ENCODE peak calls at places on chromosomes 16 and 17, in six cellular contexts. One of them, this sample, is unnamed.

GRCh38 chr16:77807071-77807470 is 18.7 kb downstream of the VAT1L start:
- DNase-seq in A549: no peak
- DNase-seq in NB4: peak; percentile 34
- DNase-seq in K562: no peak
- DNase-seq in GM12878: no peak
- DNase-seq in HepG2: no peak
- DNase-seq in this sample: no peak

GRCh38 chr17:14904406-14904805 is 360.7 kb downstream of the PMP22 start:
- DNase-seq in A549: no peak
- DNase-seq in NB4: no peak
- DNase-seq in K562: no peak
- DNase-seq in GM12878: no peak
- DNase-seq in HepG2: no peak
- DNase-seq in this sample: no peak

GRCh38 chr17:7355053-7355452 is at the start of gene TMEM95:
- DNase-seq in A549: no peak
- DNase-seq in NB4: no peak
- DNase-seq in K562: no peak
- DNase-seq in GM12878: no peak
- DNase-seq in HepG2: no peak
- DNase-seq in this sample: no peak

GRCh38 chr16:887846-888245 is 82.9 kb downstream of the LMF1 start:
- DNase-seq in A549: no peak
- DNase-seq in NB4: no peak
- DNase-seq in K562: no peak
- DNase-seq in GM12878: no peak
- DNase-seq in HepG2: no peak
- DNase-seq in this sample: no peak

GRCh38 chr16:1535391-1536291 is 2.2 kb downstream of the TMEM204 start:
- DNase-seq in A549: no peak
- DNase-seq in NB4: no peak
- DNase-seq in K562: peak; percentile 53
- DNase-seq in GM12878: no peak
- DNase-seq in HepG2: no peak
- DNase-seq in this sample: no peak

GRCh38 chr17:75430159-75430748 is 24.8 kb upstream of the GRB2 start:
- DNase-seq in A549: peak; percentile 91
- DNase-seq in NB4: no peak
- DNase-seq in K562: no peak
- DNase-seq in GM12878: no peak
- DNase-seq in HepG2: peak; percentile 90
- DNase-seq in this sample: no peak

GRCh38 chr16:15509593-15510520 is 75.5 kb downstream of the BMERB1 start:
- DNase-seq in A549: no peak
- DNase-seq in NB4: peak; percentile 98
- DNase-seq in K562: no peak
- DNase-seq in GM12878: no peak
- DNase-seq in HepG2: no peak
- DNase-seq in this sample: no peak

GRCh38 chr16:27700596-27700995 is 150.7 kb downstream of the KATNIP start:
- DNase-seq in A549: no peak
- DNase-seq in NB4: no peak
- DNase-seq in K562: no peak
- DNase-seq in GM12878: no peak
- DNase-seq in HepG2: no peak
- DNase-seq in this sample: no peak

GRCh38 chr17:80320496-80320895 is 59.8 kb downstream of the RNF213 start:
- DNase-seq in A549: no peak
- DNase-seq in NB4: no peak
- DNase-seq in K562: no peak
- DNase-seq in GM12878: no peak
- DNase-seq in HepG2: no peak
- DNase-seq in this sample: no peak

GRCh38 chr17:7330099-7331015 is 1.2 kb upstream of the NEURL4 start:
- DNase-seq in A549: peak; percentile 100
- DNase-seq in NB4: peak; percentile 79
- DNase-seq in K562: peak; percentile 80
- DNase-seq in GM12878: no peak
- DNase-seq in HepG2: peak; percentile 76
- DNase-seq in this sample: no peak

GRCh38 chr17:75091855-75092327 is 4.1 kb downstream of the SLC16A5 start:
- DNase-seq in A549: no peak
- DNase-seq in NB4: no peak
- DNase-seq in K562: peak; percentile 70
- DNase-seq in GM12878: no peak
- DNase-seq in HepG2: no peak
- DNase-seq in this sample: no peak

GRCh38 chr17:39753514-39754160 is 15.9 kb downstream of the GRB7 start:
- DNase-seq in A549: no peak
- DNase-seq in NB4: peak; percentile 93
- DNase-seq in K562: peak; percentile 84
- DNase-seq in GM12878: no peak
- DNase-seq in HepG2: no peak
- DNase-seq in this sample: no peak
- TF ChIP-seq MYC in A549: no peak
- TF ChIP-seq MYC in NB4: no peak
- TF ChIP-seq MYC in K562: no peak
- TF ChIP-seq MYC in GM12878: peak; percentile 40
- TF ChIP-seq MYC in HepG2: no peak
- TF ChIP-seq MYC in this sample: no peak

GRCh38 chr16:61148930-61149329 is 887.3 kb downstream of the CDH8 start:
- DNase-seq in A549: no peak
- DNase-seq in NB4: peak; percentile 37
- DNase-seq in K562: no peak
- DNase-seq in GM12878: no peak
- DNase-seq in HepG2: peak; percentile 7
- DNase-seq in this sample: no peak
- TF ChIP-seq MYC in A549: no peak
- TF ChIP-seq MYC in NB4: no peak
- TF ChIP-seq MYC in K562: no peak
- TF ChIP-seq MYC in GM12878: no peak
- TF ChIP-seq MYC in HepG2: no peak
- TF ChIP-seq MYC in this sample: no peak

GRCh38 chr17:76682306-76682705 is 28.5 kb downstream of the MXRA7 start:
- DNase-seq in A549: no peak
- DNase-seq in NB4: no peak
- DNase-seq in K562: no peak
- DNase-seq in GM12878: no peak
- DNase-seq in HepG2: no peak
- DNase-seq in this sample: no peak
- TF ChIP-seq MYC in A549: no peak
- TF ChIP-seq MYC in NB4: no peak
- TF ChIP-seq MYC in K562: no peak
- TF ChIP-seq MYC in GM12878: no peak
- TF ChIP-seq MYC in HepG2: no peak
- TF ChIP-seq MYC in this sample: no peak

GRCh38 chr16:68064791-68065365 is 20.3 kb upstream of the NFATC3 start:
- DNase-seq in A549: peak; percentile 87
- DNase-seq in NB4: peak; percentile 80
- DNase-seq in K562: peak; percentile 88
- DNase-seq in GM12878: no peak
- DNase-seq in HepG2: peak; percentile 61
- DNase-seq in this sample: peak; percentile 77
- TF ChIP-seq MYC in A549: no peak
- TF ChIP-seq MYC in NB4: no peak
- TF ChIP-seq MYC in K562: no peak
- TF ChIP-seq MYC in GM12878: no peak
- TF ChIP-seq MYC in HepG2: peak; percentile 21
- TF ChIP-seq MYC in this sample: no peak

GRCh38 chr16:89164436-89164835 is 7.1 kb upstream of the CDH15 start:
- DNase-seq in A549: no peak
- DNase-seq in NB4: no peak
- DNase-seq in K562: peak; percentile 49
- DNase-seq in GM12878: no peak
- DNase-seq in HepG2: no peak
- DNase-seq in this sample: no peak
- TF ChIP-seq MYC in A549: no peak
- TF ChIP-seq MYC in NB4: no peak
- TF ChIP-seq MYC in K562: no peak
- TF ChIP-seq MYC in GM12878: no peak
- TF ChIP-seq MYC in HepG2: no peak
- TF ChIP-seq MYC in this sample: no peak

DNA sequence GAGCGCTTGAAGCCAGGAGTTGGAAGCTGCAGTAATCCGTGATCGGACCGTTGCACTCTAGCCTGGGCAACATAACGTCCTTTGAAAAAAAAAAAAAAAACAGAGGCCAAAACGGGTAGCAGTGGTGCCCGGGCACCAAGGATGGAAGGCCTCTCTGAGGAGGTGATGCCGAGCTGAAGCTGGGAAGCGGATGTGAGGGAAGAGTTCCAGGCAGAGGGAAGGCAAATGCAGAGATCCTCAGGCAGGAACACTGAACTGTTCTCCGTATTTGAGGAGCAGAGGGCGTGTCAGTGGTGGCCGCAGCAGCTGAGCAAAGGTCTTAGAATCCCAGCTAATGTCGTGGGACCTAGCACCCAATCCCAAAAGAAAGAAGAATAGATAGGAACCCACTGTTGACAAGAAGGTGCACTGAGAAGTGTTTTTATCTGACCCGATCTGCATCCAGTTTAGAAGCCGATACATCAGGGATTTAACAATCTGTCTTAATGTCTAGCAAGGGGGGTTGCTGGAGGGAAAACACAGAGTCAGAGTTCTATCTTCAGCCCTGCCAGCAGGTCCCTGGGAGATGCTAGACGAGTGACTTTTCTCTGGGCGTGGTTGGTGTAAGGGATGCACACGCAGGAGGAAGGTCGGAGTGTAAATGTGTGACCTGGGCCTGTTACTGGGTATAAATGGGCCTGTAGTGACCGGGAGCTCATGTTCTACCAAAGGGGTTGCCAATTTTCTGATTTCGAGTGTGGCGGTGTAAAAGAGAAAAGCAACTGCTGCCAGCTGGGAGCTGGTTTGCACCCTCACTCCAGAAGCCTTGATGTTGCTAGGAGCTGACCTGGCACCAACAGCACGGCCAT is 873 bp upstream of the KCTD13 start:
- DNase-seq in A549: peak; percentile 35
- DNase-seq in NB4: no peak
- DNase-seq in K562: no peak
- DNase-seq in GM12878: no peak
- DNase-seq in HepG2: peak; percentile 35
- DNase-seq in this sample: no peak
- TF ChIP-seq MYC in A549: no peak
- TF ChIP-seq MYC in NB4: no peak
- TF ChIP-seq MYC in K562: no peak
- TF ChIP-seq MYC in GM12878: no peak
- TF ChIP-seq MYC in HepG2: no peak
- TF ChIP-seq MYC in this sample: no peak

GRCh38 chr16:50881331-50881830 is 139.5 kb downstream of the CYLD start:
- DNase-seq in A549: no peak
- DNase-seq in NB4: no peak
- DNase-seq in K562: no peak
- DNase-seq in GM12878: no peak
- DNase-seq in HepG2: no peak
- DNase-seq in this sample: no peak

GRCh38 chr16:50878536-50878935 is 136.7 kb downstream of the CYLD start:
- DNase-seq in A549: no peak
- DNase-seq in NB4: no peak
- DNase-seq in K562: no peak
- DNase-seq in GM12878: no peak
- DNase-seq in HepG2: no peak
- DNase-seq in this sample: no peak

GRCh38 chr16:50880926-50881325 is 139.0 kb downstream of the CYLD start:
- DNase-seq in A549: no peak
- DNase-seq in NB4: no peak
- DNase-seq in K562: no peak
- DNase-seq in GM12878: no peak
- DNase-seq in HepG2: no peak
- DNase-seq in this sample: no peak

GRCh38 chr16:50878966-50879615 is 137.2 kb downstream of the CYLD start:
- DNase-seq in A549: no peak
- DNase-seq in NB4: no peak
- DNase-seq in K562: peak; percentile 30
- DNase-seq in GM12878: no peak
- DNase-seq in HepG2: no peak
- DNase-seq in this sample: no peak

DNA sequence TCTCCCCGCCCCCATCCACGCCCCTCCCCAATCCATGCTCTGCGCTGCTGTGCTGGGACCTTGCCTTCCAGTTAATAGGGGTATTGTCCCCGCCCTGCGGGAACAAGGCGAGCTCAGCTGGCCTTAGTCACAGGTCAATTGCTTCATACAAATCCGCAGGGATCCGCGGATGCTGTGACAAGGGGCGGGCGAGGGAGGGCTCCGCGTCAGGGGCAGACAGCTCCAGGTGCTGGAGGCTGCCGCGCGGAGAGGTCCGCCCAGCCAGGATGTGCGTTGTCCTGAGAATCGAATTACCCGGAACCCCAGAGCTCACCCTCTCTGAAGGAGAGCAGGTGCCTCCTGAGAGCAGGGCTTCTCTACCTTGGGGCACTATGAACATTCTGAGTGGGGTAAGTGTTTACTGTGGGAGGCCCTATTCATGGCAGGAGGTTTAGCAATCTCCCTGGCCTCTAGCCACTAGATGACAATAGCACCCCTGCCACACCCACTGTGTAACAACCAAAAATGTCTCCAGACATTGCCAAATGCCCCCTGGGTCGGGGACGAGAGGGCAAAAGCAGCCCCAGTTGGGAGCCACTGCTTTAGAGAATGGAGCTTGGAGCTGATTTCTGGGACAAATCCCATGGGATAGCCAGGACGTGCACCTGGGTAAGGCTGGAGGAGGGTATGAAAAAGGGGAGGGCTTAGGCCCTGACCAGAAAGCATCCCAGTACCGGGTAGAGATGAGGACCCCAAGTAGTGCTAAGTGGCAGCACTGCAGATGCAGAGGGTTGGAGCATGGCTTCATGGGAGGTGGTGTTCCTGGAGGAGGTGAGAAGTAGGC is 138.2 kb downstream of the CYLD start:
- DNase-seq in A549: no peak
- DNase-seq in NB4: peak; percentile 71
- DNase-seq in K562: no peak
- DNase-seq in GM12878: no peak
- DNase-seq in HepG2: no peak
- DNase-seq in this sample: no peak
- TF ChIP-seq MYC in A549: no peak
- TF ChIP-seq MYC in NB4: no peak
- TF ChIP-seq MYC in K562: no peak
- TF ChIP-seq MYC in GM12878: no peak
- TF ChIP-seq MYC in HepG2: no peak
- TF ChIP-seq MYC in this sample: no peak

DNA sequence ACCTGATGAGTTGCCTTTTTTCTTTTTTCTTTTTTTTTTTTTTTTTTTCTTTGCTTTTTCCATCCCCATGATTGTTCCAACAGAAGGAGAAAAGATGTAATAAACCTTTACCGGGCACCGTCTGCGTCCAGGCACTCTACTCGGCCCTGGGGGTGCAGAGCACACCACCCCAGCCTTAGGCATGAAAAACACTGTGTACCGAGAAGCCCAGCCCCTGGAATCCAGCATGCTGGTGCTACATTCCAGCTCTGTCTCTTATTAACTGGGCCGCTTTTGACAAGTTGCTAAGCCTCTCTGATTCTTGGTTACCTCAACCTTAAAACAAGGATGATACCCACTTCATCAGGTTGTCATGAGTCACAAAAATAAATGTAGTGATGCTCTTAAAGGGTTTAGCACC is 64.1 kb upstream of the HSBP1 start:
- DNase-seq in A549: no peak
- DNase-seq in NB4: no peak
- DNase-seq in K562: no peak
- DNase-seq in GM12878: no peak
- DNase-seq in HepG2: no peak
- DNase-seq in this sample: no peak
- TF ChIP-seq MYC in A549: no peak
- TF ChIP-seq MYC in NB4: no peak
- TF ChIP-seq MYC in K562: no peak
- TF ChIP-seq MYC in GM12878: no peak
- TF ChIP-seq MYC in HepG2: no peak
- TF ChIP-seq MYC in this sample: no peak

This sample was measured in endothelial cell of umbilical vein.